ENCODE peak calls at places on chromosomes 4 and X, in eight cellular contexts. F is GM12878; N is cardiac fibroblast; U is IMR-90; P is dorsolateral prefrontal cortex; K is CD4-positive, alpha-beta T cell; S is mammary epithelial cell; A is heart right ventricle. L is an unnamed sample.

GRCh38 chrX:16828126-16828908 is 41.8 kb downstream of the RBBP7 start:
- DNase-seq in F (no peak), P (no peak), A (peak; percentile 32), U (peak; percentile 91), S (peak; percentile 88), N (peak; percentile 92), K (no peak), L (no peak)

GRCh38 chr4:151099976-151100417 is 569 bp downstream of the RPS3A start:
- DNase-seq in N (peak; percentile 49), S (peak; percentile 26), A (no peak), P (no peak), K (no peak), U (peak; percentile 25), F (no peak), L (no peak)

GRCh38 chr4:3436798-3437581 is 4.8 kb upstream of the HGFAC start:
- DNase-seq in U (peak; percentile 35), K (no peak), F (peak; percentile 4), N (peak; percentile 40), S (peak; percentile 93), A (no peak), P (no peak), L (no peak)

GRCh38 chr4:45284400-45285085 is 558.2 kb upstream of the GNPDA2 start:
- DNase-seq in A (no peak), P (peak; percentile 47), U (no peak), K (no peak), N (no peak), S (no peak), F (no peak), L (no peak)

GRCh38 chr4:1247811-1248261 is 1.1 kb downstream of the CTBP1 start:
- DNase-seq in K (peak; percentile 50), N (no peak), U (no peak), A (no peak), S (peak; percentile 54), F (no peak), P (peak; percentile 35), L (no peak)

GRCh38 chr4:143382539-143382938 is 45.9 kb downstream of the GAB1 start:
- DNase-seq in U (peak; percentile 53), A (no peak), N (peak; percentile 68), K (no peak), F (no peak), P (no peak), S (peak; percentile 35), L (no peak)

GRCh38 chr4:4860381-4860802 is 927 bp downstream of the MSX1 start:
- DNase-seq in F (no peak), S (no peak), N (peak; percentile 20), K (no peak), U (peak; percentile 35), P (no peak), A (no peak), L (no peak)

GRCh38 chrX:2935364-2935748 is 6.2 kb upstream of the ARSD start:
- DNase-seq in U (no peak), S (no peak), K (no peak), N (peak; percentile 34), A (no peak), F (no peak), P (no peak), L (no peak)

GRCh38 chr4:124907881-124908280 is 195.3 kb upstream of the ANKRD50 start:
- DNase-seq in F (no peak), A (no peak), P (no peak), N (peak; percentile 70), S (no peak), K (no peak), U (peak; percentile 91), L (no peak)

GRCh38 chr4:10998826-10999225 is 314.3 kb upstream of the CLNK start:
- DNase-seq in S (no peak), N (no peak), K (no peak), A (no peak), F (no peak), U (no peak), P (no peak), L (no peak)

GRCh38 chr4:64584981-64585557 is 175.8 kb upstream of the TECRL start:
- DNase-seq in K (no peak), F (no peak), U (peak; percentile 6), A (no peak), S (peak; percentile 11), N (peak; percentile 68), P (no peak), L (no peak)

GRCh38 chr4:16026155-16026761 is 57.6 kb downstream of the PROM1 start:
- DNase-seq in A (peak; percentile 33), K (no peak), F (peak; percentile 25), U (peak; percentile 61), S (peak; percentile 32), N (peak; percentile 78), P (no peak), L (no peak)

GRCh38 chrX:138756234-138756633 is 44.7 kb upstream of the FGF13 start:
- DNase-seq in S (peak; percentile 37), A (peak; percentile 15), N (peak; percentile 0), K (no peak), P (no peak), U (no peak), F (no peak), L (no peak)

GRCh38 chrX:49880668-49881067 is 1.4 kb downstream of the USP27X start:
- DNase-seq in A (no peak), U (no peak), N (no peak), P (no peak), S (no peak), F (no peak), K (no peak), L (no peak)

GRCh38 chrX:130330706-130331105 is 9.0 kb upstream of the SLC25A14 start:
- DNase-seq in A (peak; percentile 6), K (peak; percentile 7), U (peak; percentile 40), F (peak; percentile 5), P (no peak), N (peak; percentile 51), S (peak; percentile 46), L (no peak)

DNA sequence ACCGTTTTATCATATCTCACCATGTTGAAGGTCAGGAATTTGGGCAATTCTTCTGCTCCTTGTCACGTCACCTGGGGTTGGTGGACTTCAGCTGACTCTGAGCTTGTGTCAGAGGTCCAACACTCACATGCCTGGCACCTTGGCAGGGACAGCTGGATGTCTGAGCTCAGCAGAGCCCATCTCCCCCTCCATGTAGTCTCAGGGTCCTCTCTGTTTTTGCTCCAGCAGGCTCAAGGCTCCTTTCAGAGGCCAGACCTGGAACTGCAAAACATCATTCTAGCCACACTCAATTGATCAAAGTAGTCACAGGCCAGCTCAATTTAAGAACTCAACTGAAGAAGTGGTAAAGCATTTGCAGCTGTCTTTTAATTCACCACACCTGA is 45.4 kb downstream of the EDNRA start:
- DNase-seq in S (no peak), N (no peak), P (no peak), K (no peak), F (no peak), U (no peak), A (peak; percentile 37), L (no peak)
- TF ChIP-seq CTCF in S (peak; percentile 2), N (no peak), P (no peak), K (no peak), F (peak; percentile 24), U (no peak), A (peak; percentile 38), L (no peak)

GRCh38 chr4:55444822-55445221 is 49.1 kb downstream of the TMEM165 start:
- DNase-seq in A (no peak), P (no peak), N (peak; percentile 61), F (no peak), U (peak; percentile 51), K (no peak), S (no peak), L (no peak)
- TF ChIP-seq CTCF in A (peak; percentile 40), P (no peak), N (peak; percentile 31), F (peak; percentile 14), U (peak; percentile 55), K (no peak), S (peak; percentile 32), L (no peak)

GRCh38 chr4:115927382-115927781 is 814.0 kb upstream of the NDST4 start:
- DNase-seq in F (no peak), S (no peak), A (no peak), K (no peak), N (no peak), P (no peak), U (no peak), L (no peak)

DNA sequence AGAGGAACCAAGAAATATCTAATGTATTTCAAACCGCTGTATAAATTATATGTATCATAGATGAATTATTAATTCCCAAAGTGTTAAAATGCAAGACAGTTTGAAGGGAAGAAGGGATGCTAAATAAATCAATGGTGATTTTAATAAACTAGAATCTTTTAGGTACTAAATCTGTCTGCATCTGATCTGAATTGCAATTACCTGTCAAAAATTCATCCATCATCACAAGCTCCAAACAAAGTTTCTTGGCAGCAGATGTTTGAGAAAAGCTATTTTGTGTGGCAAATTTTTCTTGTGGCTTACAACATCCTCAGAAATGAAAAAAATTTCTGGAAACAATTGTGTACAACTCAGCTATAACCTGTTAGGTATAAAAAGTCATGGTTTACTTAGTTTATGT is 816.0 kb upstream of the NDST4 start:
- DNase-seq in S (no peak), U (no peak), P (no peak), K (no peak), N (no peak), F (no peak), A (no peak), L (no peak)
- TF ChIP-seq CTCF in S (no peak), U (no peak), P (no peak), K (no peak), N (no peak), F (no peak), A (no peak), L (no peak)

GRCh38 chr4:180028682-180029081 is 2214.5 kb upstream of the TENM3 start:
- DNase-seq in F (peak; percentile 12), N (no peak), P (peak; percentile 40), U (peak; percentile 55), S (peak; percentile 2), A (no peak), K (no peak), L (no peak)
- TF ChIP-seq CTCF in F (peak; percentile 54), N (no peak), P (peak; percentile 22), U (peak; percentile 40), S (peak; percentile 34), A (peak; percentile 26), K (no peak), L (no peak)

DNA sequence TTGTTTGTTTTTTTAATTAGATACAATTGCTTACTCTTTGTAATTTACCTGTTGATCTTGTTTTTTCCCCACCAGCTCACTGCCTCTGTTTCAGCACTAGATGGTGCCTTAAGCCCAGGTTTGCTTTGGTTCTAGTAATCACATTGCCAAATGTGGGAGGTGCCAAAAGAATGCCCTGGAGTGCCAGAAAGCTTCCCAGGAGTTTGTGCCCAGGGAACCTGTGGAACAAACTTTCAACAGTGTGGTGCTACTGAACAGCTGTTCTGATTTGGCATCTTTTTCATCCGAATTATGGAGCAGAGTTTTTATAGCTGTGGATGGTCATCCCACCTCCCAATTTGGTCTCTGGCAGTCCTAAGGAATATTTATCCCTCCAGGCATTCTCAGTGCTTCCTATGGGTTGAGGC is 1000.7 kb downstream of the STIM2 start:
- DNase-seq in F (no peak), S (peak; percentile 63), N (peak; percentile 33), P (no peak), K (no peak), A (peak; percentile 4), U (peak; percentile 47), L (no peak)
- TF ChIP-seq CTCF in F (peak; percentile 19), S (peak; percentile 69), N (peak; percentile 53), P (peak; percentile 42), K (no peak), A (peak; percentile 63), U (peak; percentile 57), L (no peak)

L was measured in omental fat pad.